ENCODE peak calls at places on chromosome 11, in seven cellular contexts. H is thoracic aorta; Y is IMR-90; O is CD8-positive, alpha-beta T cell; L is GM20000; G is fibroblast of lung; N is brain microvascular endothelial cell. J is an unnamed sample.

GRCh38 chr11:21105196-21105917 is 436.0 kb downstream of the NELL1 start:
- DNase-seq in H (no peak), Y (no peak), O (no peak), L (no peak), G (no peak), N (no peak), J (no peak)

GRCh38 chr11:106276126-106276525 is 198.7 kb downstream of the AASDHPPT start:
- DNase-seq in H (no peak), Y (peak), O (no peak), L (no peak), G (peak), N (no peak), J (no peak)

GRCh38 chr11:22216940-22217339 is 24.1 kb downstream of the ANO5 start:
- DNase-seq in H (no peak), Y (no peak), O (no peak), L (no peak), G (no peak), N (no peak), J (no peak)

GRCh38 chr11:75261902-75262361 is 21.4 kb downstream of the TPBGL start:
- DNase-seq in H (no peak), Y (no peak), O (no peak), L (no peak), G (no peak), N (no peak), J (no peak)

GRCh38 chr11:33830903-33831648 is 56.8 kb upstream of the FBXO3 start:
- DNase-seq in H (no peak), Y (no peak), O (no peak), L (no peak), G (no peak), N (no peak), J (no peak)

GRCh38 chr11:19241260-19242183 is 777 bp upstream of the E2F8 start:
- DNase-seq in H (no peak), Y (no peak), O (no peak), L (peak), G (no peak), N (no peak), J (no peak)

GRCh38 chr11:14554959-14555358 is 34.8 kb upstream of the PSMA1 start:
- DNase-seq in H (no peak), Y (no peak), O (no peak), L (no peak), G (peak), N (no peak), J (no peak)

GRCh38 chr11:34235591-34236071 is 122.2 kb downstream of the ABTB2 start:
- DNase-seq in H (no peak), Y (no peak), O (no peak), L (no peak), G (no peak), N (no peak), J (no peak)

GRCh38 chr11:61042961-61043540 is 59.2 kb upstream of the CD5 start:
- DNase-seq in H (no peak), Y (no peak), O (no peak), L (no peak), G (no peak), N (no peak), J (no peak)

GRCh38 chr11:88411265-88411664 is 73.7 kb upstream of the CTSC start:
- DNase-seq in H (no peak), Y (peak), O (no peak), L (no peak), G (peak), N (peak), J (peak)

GRCh38 chr11:7381937-7382336 is 103.4 kb upstream of the OLFML1 start:
- DNase-seq in H (no peak), Y (no peak), O (no peak), L (no peak), G (no peak), N (no peak), J (no peak)

GRCh38 chr11:111357150-111358037 is 21.7 kb downstream of the POU2AF1 start:
- DNase-seq in H (no peak), Y (no peak), O (no peak), L (no peak), G (no peak), N (no peak), J (no peak)

GRCh38 chr11:107215006-107215405 is 196.7 kb upstream of the GUCY1A2 start:
- DNase-seq in H (no peak), Y (no peak), O (no peak), L (no peak), G (no peak), N (no peak), J (no peak)

GRCh38 chr11:36591433-36591832 is 2.9 kb upstream of the IFTAP start:
- DNase-seq in H (no peak), Y (no peak), O (no peak), L (no peak), G (no peak), N (no peak), J (no peak)

GRCh38 chr11:48109046-48109666 is 107.5 kb upstream of the OR4B1 start:
- DNase-seq in H (no peak), Y (peak), O (no peak), L (peak), G (peak), N (no peak), J (no peak)
- TF ChIP-seq CTCF in H (peak), Y (peak), O (peak), L (no peak), G (peak), N (peak), J (peak)

GRCh38 chr11:97269527-97269926 is 879.7 kb downstream of the JRKL start:
- DNase-seq in H (no peak), Y (no peak), O (no peak), L (no peak), G (no peak), N (no peak), J (no peak)
- TF ChIP-seq CTCF in H (no peak), Y (no peak), O (no peak), L (no peak), G (no peak), N (peak), J (no peak)

DNA sequence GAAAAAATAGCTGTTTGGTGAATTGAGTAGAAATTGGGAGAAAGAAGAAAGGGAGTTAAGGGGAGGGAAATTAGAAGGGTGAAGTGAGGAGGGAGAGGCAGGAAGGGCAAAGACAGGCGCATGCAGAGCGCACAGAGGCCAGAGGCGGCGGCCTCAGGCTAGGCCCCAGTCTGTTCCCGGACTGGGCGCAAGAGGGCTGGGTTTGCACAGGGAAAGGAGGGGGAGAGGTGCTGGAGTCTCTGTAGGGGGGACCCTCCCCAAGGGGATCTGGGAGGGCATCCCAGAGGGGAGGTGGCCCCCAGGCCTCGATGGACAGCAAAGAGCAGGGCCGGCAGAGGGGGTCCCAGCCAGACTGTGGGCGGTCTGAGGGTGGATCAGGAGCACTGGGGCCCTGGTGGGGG is 1.3 kb upstream of the FLRT1 start:
- DNase-seq in H (no peak), Y (no peak), O (no peak), L (no peak), G (no peak), N (no peak), J (no peak)
- TF ChIP-seq CTCF in H (no peak), Y (no peak), O (no peak), L (no peak), G (no peak), N (peak), J (no peak)

GRCh38 chr11:47858169-47858543 is 10.0 kb upstream of the NUP160 start:
- DNase-seq in H (no peak), Y (peak), O (no peak), L (no peak), G (peak), N (no peak), J (no peak)
- TF ChIP-seq CTCF in H (no peak), Y (no peak), O (no peak), L (no peak), G (no peak), N (no peak), J (no peak)